ENCODE peak calls at places on chromosomes 12 and 14, in four cellular contexts. One of them, this sample, is unnamed.
A peak's percentile ranks its signal among the peaks of the same experiment; 100 is the strongest.

GRCh38 chr12:108672054-108672453 is 38.4 kb upstream of the SELPLG start:
- DNase-seq in HCT116: no peak
- DNase-seq in CD4-positive, alpha-beta T cell: no peak
- DNase-seq in NCI-H1092 treated with DMSO at 0.1 percent for 48 hours: no peak
- DNase-seq in this sample: no peak

GRCh38 chr14:90677484-90678045 is 138.7 kb downstream of the TTC7B start:
- DNase-seq in HCT116: no peak
- DNase-seq in CD4-positive, alpha-beta T cell: no peak
- DNase-seq in NCI-H1092 treated with DMSO at 0.1 percent for 48 hours: no peak
- DNase-seq in this sample: no peak

GRCh38 chr12:68521848-68522502 is 88.7 kb upstream of the RAP1B start:
- DNase-seq in NCI-H1092 treated with DMSO at 0.1 percent for 48 hours: no peak
- DNase-seq in HCT116: no peak
- DNase-seq in CD4-positive, alpha-beta T cell: no peak
- DNase-seq in this sample: no peak

GRCh38 chr14:54593860-54594259 is 26.9 kb downstream of the SAMD4A start:
- DNase-seq in HCT116: no peak
- DNase-seq in NCI-H1092 treated with DMSO at 0.1 percent for 48 hours: no peak
- DNase-seq in CD4-positive, alpha-beta T cell: no peak
- DNase-seq in this sample: no peak

GRCh38 chr12:110314308-110314707 is 33.3 kb downstream of the ATP2A2 start:
- DNase-seq in CD4-positive, alpha-beta T cell: no peak
- DNase-seq in HCT116: no peak
- DNase-seq in NCI-H1092 treated with DMSO at 0.1 percent for 48 hours: no peak
- DNase-seq in this sample: no peak

GRCh38 chr12:132182711-132183365 is 38.6 kb downstream of the NOC4L start:
- DNase-seq in CD4-positive, alpha-beta T cell: no peak
- DNase-seq in NCI-H1092 treated with DMSO at 0.1 percent for 48 hours: no peak
- DNase-seq in HCT116: no peak
- DNase-seq in this sample: no peak

GRCh38 chr14:22465201-22465835 is 123.7 kb downstream of the DAD1 start:
- DNase-seq in CD4-positive, alpha-beta T cell: no peak
- DNase-seq in HCT116: no peak
- DNase-seq in NCI-H1092 treated with DMSO at 0.1 percent for 48 hours: no peak
- DNase-seq in this sample: no peak

GRCh38 chr14:100246809-100247428 is 8.0 kb downstream of the YY1 start:
- DNase-seq in CD4-positive, alpha-beta T cell: no peak
- DNase-seq in NCI-H1092 treated with DMSO at 0.1 percent for 48 hours: peak; percentile 53
- DNase-seq in HCT116: peak; percentile 48
- DNase-seq in this sample: peak; percentile 80

GRCh38 chr12:26286186-26286585 is 90.8 kb downstream of the SSPN start:
- DNase-seq in NCI-H1092 treated with DMSO at 0.1 percent for 48 hours: no peak
- DNase-seq in CD4-positive, alpha-beta T cell: no peak
- DNase-seq in HCT116: no peak
- DNase-seq in this sample: peak; percentile 59

GRCh38 chr12:52696588-52696987 is 6.7 kb downstream of the KRT77 start:
- DNase-seq in HCT116: no peak
- DNase-seq in NCI-H1092 treated with DMSO at 0.1 percent for 48 hours: no peak
- DNase-seq in CD4-positive, alpha-beta T cell: no peak
- DNase-seq in this sample: no peak

GRCh38 chr14:51872396-51872795 is 12.0 kb downstream of the GNG2 start:
- DNase-seq in HCT116: no peak
- DNase-seq in NCI-H1092 treated with DMSO at 0.1 percent for 48 hours: peak; percentile 26
- DNase-seq in CD4-positive, alpha-beta T cell: no peak
- DNase-seq in this sample: no peak

GRCh38 chr12:6542209-6543009 is 8.1 kb downstream of the GAPDH start:
- DNase-seq in NCI-H1092 treated with DMSO at 0.1 percent for 48 hours: no peak
- DNase-seq in CD4-positive, alpha-beta T cell: no peak
- DNase-seq in HCT116: no peak
- DNase-seq in this sample: no peak

GRCh38 chr12:92898755-92899154 is 30.3 kb downstream of the EEA1 start:
- DNase-seq in NCI-H1092 treated with DMSO at 0.1 percent for 48 hours: no peak
- DNase-seq in HCT116: no peak
- DNase-seq in CD4-positive, alpha-beta T cell: no peak
- DNase-seq in this sample: no peak

GRCh38 chr14:89926709-89927108 is 27.8 kb downstream of the EFCAB11 start:
- DNase-seq in HCT116: no peak
- DNase-seq in CD4-positive, alpha-beta T cell: no peak
- DNase-seq in NCI-H1092 treated with DMSO at 0.1 percent for 48 hours: no peak
- DNase-seq in this sample: no peak

GRCh38 chr12:6444704-6445688 is at the start of gene CD27:
- DNase-seq in CD4-positive, alpha-beta T cell: no peak
- DNase-seq in NCI-H1092 treated with DMSO at 0.1 percent for 48 hours: no peak
- DNase-seq in HCT116: no peak
- DNase-seq in this sample: no peak

GRCh38 chr14:92945544-92945943 is 22.6 kb downstream of the CHGA start:
- DNase-seq in CD4-positive, alpha-beta T cell: no peak
- DNase-seq in HCT116: no peak
- DNase-seq in NCI-H1092 treated with DMSO at 0.1 percent for 48 hours: no peak
- DNase-seq in this sample: peak; percentile 88

GRCh38 chr14:74684444-74684843 is 28.4 kb downstream of the AREL1 start:
- DNase-seq in NCI-H1092 treated with DMSO at 0.1 percent for 48 hours: no peak
- DNase-seq in CD4-positive, alpha-beta T cell: no peak
- DNase-seq in HCT116: no peak
- DNase-seq in this sample: no peak

GRCh38 chr12:13454991-13455696 is 258.6 kb downstream of the EMP1 start:
- DNase-seq in CD4-positive, alpha-beta T cell: no peak
- DNase-seq in NCI-H1092 treated with DMSO at 0.1 percent for 48 hours: no peak
- DNase-seq in HCT116: no peak
- DNase-seq in this sample: no peak

GRCh38 chr14:77318006-77318553 is 2.6 kb downstream of the POMT2 start:
- DNase-seq in HCT116: no peak
- DNase-seq in CD4-positive, alpha-beta T cell: no peak
- DNase-seq in NCI-H1092 treated with DMSO at 0.1 percent for 48 hours: no peak
- DNase-seq in this sample: no peak

GRCh38 chr14:68780358-68781160 is 12.3 kb downstream of the ZFP36L1 start:
- DNase-seq in HCT116: no peak
- DNase-seq in CD4-positive, alpha-beta T cell: no peak
- DNase-seq in NCI-H1092 treated with DMSO at 0.1 percent for 48 hours: no peak
- DNase-seq in this sample: no peak

GRCh38 chr12:111268738-111269572 is 99.9 kb downstream of the PHETA1 start:
- DNase-seq in NCI-H1092 treated with DMSO at 0.1 percent for 48 hours: no peak
- DNase-seq in HCT116: peak; percentile 6
- DNase-seq in CD4-positive, alpha-beta T cell: no peak
- DNase-seq in this sample: no peak

GRCh38 chr14:87494010-87494409 is 499.0 kb downstream of the GALC start:
- DNase-seq in NCI-H1092 treated with DMSO at 0.1 percent for 48 hours: no peak
- DNase-seq in CD4-positive, alpha-beta T cell: no peak
- DNase-seq in HCT116: no peak
- DNase-seq in this sample: no peak